ENCODE peak calls at places on chromosomes 16 and 17, in eight cellular contexts. R is NB4, Y is GM12891, T is adrenal gland, V is right lobe of liver, O is uterus, D is A549, S is IMR-90. Z is an unnamed sample.

GRCh38 chr16:78563905-78564304 is 464.5 kb downstream of the WWOX start:
- DNase-seq in D (no peak), T (no peak), R (no peak), S (no peak), V (no peak), O (no peak), Y (no peak), Z (no peak)

GRCh38 chr17:3762922-3763776 is 37.8 kb downstream of the ITGAE start:
- DNase-seq in T (no peak), S (no peak), O (no peak), R (peak), V (peak), D (no peak), Y (peak), Z (no peak)

GRCh38 chr17:21373696-21374454 is 2.3 kb upstream of the KCNJ12 start:
- DNase-seq in D (no peak), O (no peak), T (no peak), S (no peak), V (no peak), Y (no peak), R (peak), Z (no peak)

GRCh38 chr16:82129881-82130280 is 40.1 kb downstream of the MPHOSPH6 start:
- DNase-seq in T (peak), D (no peak), S (no peak), R (no peak), V (no peak), O (no peak), Y (no peak), Z (no peak)

GRCh38 chr17:43573579-43574321 is 27.6 kb upstream of the ETV4 start:
- DNase-seq in T (no peak), O (no peak), Y (no peak), R (no peak), D (no peak), V (no peak), S (no peak), Z (no peak)

GRCh38 chr17:50507871-50508572 is at the start of gene MYCBPAP:
- DNase-seq in D (peak), R (no peak), O (peak), Y (peak), S (peak), V (peak), T (peak), Z (no peak)

GRCh38 chr17:68580236-68580903 is 20.8 kb downstream of the FAM20A start:
- DNase-seq in D (no peak), V (no peak), O (peak), R (peak), S (peak), Y (no peak), T (no peak), Z (no peak)

GRCh38 chr17:80647746-80648145 is 103.1 kb downstream of the RPTOR start:
- DNase-seq in Y (no peak), V (no peak), D (no peak), R (no peak), O (no peak), T (no peak), S (peak), Z (peak)

GRCh38 chr17:50633683-50634082 is 998 bp upstream of the ABCC3 start:
- DNase-seq in Y (no peak), V (peak), R (no peak), O (no peak), D (no peak), S (no peak), T (no peak), Z (no peak)

GRCh38 chr17:75565066-75565465 is 22.5 kb upstream of the MYO15B start:
- DNase-seq in S (peak), T (no peak), O (no peak), Y (no peak), R (peak), V (peak), D (peak), Z (peak)

GRCh38 chr16:2898831-2899563 is 12.7 kb upstream of the FLYWCH1 start:
- DNase-seq in Y (no peak), D (no peak), S (no peak), O (no peak), T (no peak), V (no peak), R (no peak), Z (no peak)

GRCh38 chr16:24609417-24609739 is 70.0 kb downstream of the RBBP6 start:
- DNase-seq in S (no peak), O (no peak), Y (no peak), V (no peak), R (no peak), D (no peak), T (no peak), Z (no peak)

GRCh38 chr17:8121531-8122390 is 2.1 kb downstream of the HES7 start:
- DNase-seq in O (peak), T (peak), V (no peak), R (peak), D (peak), S (peak), Y (no peak), Z (no peak)

GRCh38 chr16:84013787-84014569 is 28.6 kb downstream of the SLC38A8 start:
- DNase-seq in S (peak), D (peak), O (no peak), R (peak), V (peak), T (peak), Y (peak), Z (peak)

GRCh38 chr16:27437946-27438345 is 36.0 kb downstream of the IL21R start:
- DNase-seq in S (no peak), R (no peak), D (no peak), O (no peak), Y (no peak), V (no peak), T (peak), Z (no peak)

GRCh38 chr16:46817961-46818360 is 13.0 kb downstream of the C16orf87 start:
- DNase-seq in Y (no peak), O (no peak), R (peak), V (no peak), D (no peak), S (peak), T (no peak), Z (no peak)

GRCh38 chr16:7116734-7117133 is 215.9 kb upstream of the RBFOX1 start:
- DNase-seq in S (no peak), D (no peak), V (no peak), Y (no peak), T (no peak), R (no peak), O (no peak), Z (no peak)

GRCh38 chr16:23209606-23210005 is 27.1 kb downstream of the SCNN1G start:
- DNase-seq in T (no peak), Y (no peak), R (no peak), O (no peak), D (no peak), V (no peak), S (no peak), Z (no peak)

GRCh38 chr16:30667361-30667905 is 9.2 kb downstream of the FBRS start:
- DNase-seq in R (no peak), V (no peak), O (no peak), S (no peak), D (no peak), T (no peak), Y (no peak), Z (no peak)

GRCh38 chr17:49952209-49952911 is 16.6 kb upstream of the DLX4 start:
- DNase-seq in R (peak), Y (peak), D (peak), S (peak), T (peak), V (peak), O (peak), Z (peak)

GRCh38 chr17:69609495-69610315 is 195.2 kb downstream of the MAP2K6 start:
- DNase-seq in R (peak), S (peak), O (no peak), D (peak), V (no peak), T (no peak), Y (no peak), Z (peak)

GRCh38 chr17:15502315-15503112 is 35.1 kb upstream of the CDRT4 start:
- DNase-seq in O (peak), V (peak), R (peak), Y (peak), D (peak), T (peak), S (peak), Z (peak)

GRCh38 chr16:55754056-55754455 is 78.8 kb downstream of the CES1 start:
- DNase-seq in T (no peak), S (no peak), Y (no peak), R (peak), O (no peak), D (no peak), V (no peak), Z (no peak)

GRCh38 chr17:59753522-59754467 is 46.3 kb downstream of the VMP1 start:
- DNase-seq in Y (peak), R (peak), V (no peak), O (peak), D (peak), T (no peak), S (peak), Z (peak)

GRCh38 chr16:3460585-3460984 is 17.1 kb downstream of the NAA60 start:
- DNase-seq in R (no peak), O (no peak), Y (no peak), S (no peak), V (no peak), T (no peak), D (no peak), Z (no peak)

DNA sequence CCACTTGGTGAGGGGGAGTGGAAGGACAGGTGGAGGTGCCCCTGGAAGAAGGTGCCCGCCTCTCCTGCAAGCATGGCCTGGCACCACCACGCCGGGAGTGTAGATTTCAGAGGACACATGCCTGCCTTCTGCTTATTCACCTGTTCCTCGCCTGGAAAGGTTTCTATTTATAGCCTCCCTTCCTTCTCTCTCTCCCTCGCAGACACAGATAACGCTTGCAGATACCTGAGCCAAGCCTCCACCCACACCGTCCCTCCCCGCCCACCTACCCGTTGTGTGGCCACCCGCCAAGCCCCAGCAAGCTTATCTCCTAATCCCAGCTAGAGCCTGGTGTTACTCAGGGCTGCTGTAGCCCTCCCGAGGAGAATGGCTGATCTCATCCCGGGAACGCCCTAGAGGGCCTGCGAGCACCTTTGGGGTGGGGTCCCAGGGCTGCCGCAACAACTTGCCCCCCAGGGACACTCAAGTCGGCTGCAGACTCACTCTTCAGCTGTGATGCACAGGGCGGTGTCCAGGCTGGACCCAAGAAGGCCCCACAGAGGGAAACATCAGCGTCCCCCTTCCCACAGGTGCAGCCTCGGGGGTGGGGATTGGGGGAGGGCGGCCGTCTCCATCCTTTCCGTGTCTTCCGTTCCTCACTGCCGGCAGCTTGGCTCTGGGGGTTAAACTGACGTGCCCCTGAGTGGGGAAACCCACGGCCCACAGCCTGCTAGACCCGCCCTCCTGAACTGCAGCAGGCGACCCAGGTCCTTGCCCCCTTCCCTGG is 1.9 kb upstream of the SNAI3 start:
- DNase-seq in R (no peak), T (no peak), O (no peak), V (no peak), D (no peak), S (no peak), Y (no peak), Z (no peak)
- TF ChIP-seq POLR2A in R (no peak), T (no peak), O (no peak), V (no peak), D (no peak), S (no peak), Y (no peak), Z (no peak)

GRCh38 chr16:87831421-87832136 is 37.7 kb downstream of the SLC7A5 start:
- DNase-seq in S (no peak), T (no peak), Y (no peak), D (peak), V (peak), R (no peak), O (no peak), Z (no peak)
- TF ChIP-seq POLR2A in S (no peak), T (no peak), Y (peak), D (no peak), V (no peak), R (no peak), O (no peak), Z (no peak)

DNA sequence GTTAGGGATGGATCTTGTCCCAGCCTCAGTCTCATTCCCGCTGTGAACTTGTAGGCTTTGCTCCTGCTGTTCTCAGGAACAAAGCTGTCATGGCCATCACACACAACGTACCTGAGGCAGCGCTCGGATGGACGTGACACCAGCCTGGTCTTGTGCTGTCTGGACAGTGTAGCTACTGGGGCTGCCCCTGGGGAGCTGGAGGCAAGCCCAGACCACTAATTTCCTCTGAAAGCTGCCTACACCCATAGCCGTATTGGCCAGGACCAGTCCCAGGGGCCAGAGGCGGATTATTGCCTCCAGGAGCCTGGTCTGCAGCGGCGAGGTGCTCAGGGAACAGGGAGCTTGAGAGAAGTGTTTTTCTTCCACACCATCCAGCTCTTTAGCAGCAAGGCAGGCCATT is 11.7 kb downstream of the ZNHIT3 start:
- DNase-seq in D (no peak), O (no peak), R (no peak), V (no peak), T (no peak), S (no peak), Y (no peak), Z (no peak)
- TF ChIP-seq POLR2A in D (no peak), O (no peak), R (no peak), V (no peak), T (no peak), S (no peak), Y (no peak), Z (no peak)

DNA sequence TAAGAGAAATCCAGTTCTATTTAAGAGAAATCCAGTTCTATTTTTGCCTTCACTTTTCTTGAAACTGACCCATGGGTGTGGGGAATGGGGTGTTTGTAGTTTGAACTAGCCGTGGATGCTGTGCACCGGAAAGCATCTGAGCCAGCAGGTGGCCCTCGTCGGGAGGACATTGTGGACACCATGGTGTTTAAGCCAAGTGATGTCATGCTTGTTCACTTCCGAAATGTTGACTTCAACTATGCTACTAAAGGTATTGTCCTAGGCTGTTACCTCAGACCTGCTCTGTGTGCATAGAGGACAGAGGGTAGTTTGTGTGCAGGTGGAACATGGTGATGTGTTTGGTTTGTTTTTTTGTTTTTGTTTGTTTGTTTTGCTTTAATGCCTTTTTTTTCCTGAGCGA is 3.3 kb downstream of the ATXN2L start:
- DNase-seq in S (peak), O (no peak), R (no peak), V (no peak), Y (no peak), T (no peak), D (peak), Z (no peak)
- TF ChIP-seq POLR2A in S (no peak), O (no peak), R (no peak), V (no peak), Y (no peak), T (no peak), D (no peak), Z (no peak)

GRCh38 chr16:4637501-4638166 is 13.0 kb downstream of the MGRN1 start:
- DNase-seq in S (no peak), Y (no peak), V (no peak), T (no peak), D (no peak), O (no peak), R (no peak), Z (no peak)

GRCh38 chr16:4641306-4641687 is 16.7 kb downstream of the MGRN1 start:
- DNase-seq in T (no peak), O (no peak), D (no peak), V (no peak), Y (no peak), R (no peak), S (no peak), Z (no peak)

GRCh38 chr16:4641876-4642275 is 17.2 kb downstream of the MGRN1 start:
- DNase-seq in Y (no peak), V (no peak), D (no peak), O (no peak), T (no peak), S (no peak), R (no peak), Z (no peak)

GRCh38 chr16:4639899-4640509 is 15.4 kb downstream of the MGRN1 start:
- DNase-seq in Y (no peak), R (no peak), S (no peak), V (no peak), T (no peak), D (no peak), O (no peak), Z (no peak)

DNA sequence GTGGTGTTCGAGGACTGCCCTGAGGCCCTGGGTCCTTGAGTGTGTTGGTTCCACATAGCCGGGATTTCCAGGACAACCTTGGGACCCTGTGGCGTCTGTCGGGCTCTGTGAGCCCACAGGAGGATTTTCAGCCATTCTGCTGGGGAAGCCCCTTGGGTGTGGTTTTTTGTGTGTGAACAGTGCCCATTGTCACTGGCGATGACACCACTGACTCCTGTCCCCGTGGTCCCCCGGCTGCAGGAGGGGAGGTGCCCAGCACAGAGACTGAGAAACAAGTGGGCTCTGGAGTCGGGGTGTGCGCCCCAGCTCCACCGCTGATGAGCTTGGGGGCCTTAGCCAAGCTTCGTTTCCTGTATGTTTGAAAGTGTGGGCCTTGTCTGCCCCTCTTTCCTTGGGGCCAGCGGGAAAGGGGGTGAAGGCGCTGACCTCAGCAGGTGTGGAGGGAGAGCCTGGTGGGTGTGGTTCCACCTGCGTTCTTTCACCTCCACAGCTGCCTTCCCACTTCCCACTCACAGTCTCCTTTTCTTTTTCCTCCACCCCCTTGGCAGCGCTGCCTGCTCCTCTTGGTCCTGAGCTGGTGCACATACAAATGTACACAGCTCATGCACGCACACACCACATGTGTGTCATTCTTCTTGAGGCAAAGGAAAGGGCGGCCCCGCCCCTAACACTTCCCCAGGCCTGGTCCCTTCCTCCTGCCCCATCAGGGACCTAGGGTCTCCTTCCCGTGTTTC is 16.1 kb downstream of the MGRN1 start:
- DNase-seq in T (no peak), D (no peak), O (no peak), S (no peak), Y (no peak), R (no peak), V (no peak), Z (no peak)
- TF ChIP-seq POLR2A in T (no peak), D (no peak), O (no peak), S (no peak), Y (no peak), R (no peak), V (no peak), Z (no peak)

DNA sequence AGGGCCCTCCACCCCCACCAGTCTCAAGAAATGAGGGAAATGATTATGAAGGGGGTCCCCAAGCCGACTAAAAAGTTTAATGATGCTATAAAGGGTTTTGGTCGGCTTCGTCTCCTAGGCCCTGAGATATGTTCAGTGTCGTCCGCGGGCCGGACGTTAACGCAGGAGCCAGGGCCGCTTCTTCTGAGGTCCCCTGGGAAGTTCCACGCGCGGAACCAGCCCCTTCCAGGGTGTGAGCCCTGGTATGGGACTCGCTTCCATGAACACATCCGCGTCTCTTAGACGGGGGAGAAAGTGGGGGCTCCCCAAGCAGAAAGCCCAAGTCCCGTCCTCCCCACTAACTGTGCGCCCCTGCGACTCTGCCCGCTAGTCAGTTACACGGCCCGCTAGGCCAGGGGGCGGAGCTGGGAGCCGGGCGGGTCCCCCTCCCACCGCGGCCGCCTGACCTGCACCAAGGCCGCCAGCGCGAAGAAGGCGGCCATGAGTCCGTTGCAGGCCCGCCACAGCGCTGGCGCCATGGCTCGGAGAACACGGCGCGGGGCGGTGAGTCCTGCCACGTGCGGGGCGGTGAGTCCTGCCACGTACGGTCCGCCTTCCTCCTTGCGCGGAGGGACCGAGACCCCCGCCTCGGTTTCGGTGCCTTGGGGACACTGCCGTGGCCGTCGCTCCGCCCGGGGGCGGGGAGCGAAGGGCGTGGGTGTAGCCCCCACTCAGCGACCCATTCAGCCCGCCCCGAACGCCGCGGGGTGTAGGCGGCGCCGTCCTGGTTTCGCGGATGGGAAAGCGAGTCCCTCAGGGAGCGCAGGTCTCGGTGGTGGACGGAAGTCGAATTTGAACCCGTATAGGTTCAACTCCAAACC is at the start of gene TMEM220:
- DNase-seq in S (peak), T (peak), R (peak), V (peak), Y (peak), D (peak), O (peak), Z (no peak)
- TF ChIP-seq POLR2A in S (peak), T (peak), R (no peak), V (peak), Y (no peak), D (peak), O (peak), Z (no peak)

Z was measured in H54.